ENCODE peak calls at places on chromosome 11, in six cellular contexts. O is lower lobe of right lung, F is thoracic aorta, E is ACHN, A is fibroblast of the aortic adventitia, Z is NAMALWA. L is an unnamed sample.

GRCh38 chr11:130124096-130124495 is 35.5 kb upstream of the ST14 start:
- DNase-seq in A (peak; percentile 94), F (peak; percentile 51), E (peak; percentile 72), O (peak; percentile 91), Z (no peak), L (no peak)

GRCh38 chr11:130068546-130068985 is 1.1 kb upstream of the APLP2 start:
- DNase-seq in F (no peak), Z (no peak), O (no peak), E (no peak), A (no peak), L (no peak)

GRCh38 chr11:16814410-16815046 is 76.1 kb downstream of the C11orf58 start:
- DNase-seq in A (no peak), Z (no peak), E (no peak), O (peak; percentile 50), F (no peak), L (no peak)

GRCh38 chr11:7668911-7669310 is 4.4 kb downstream of the CYB5R2 start:
- DNase-seq in F (no peak), E (no peak), A (peak; percentile 27), O (no peak), Z (no peak), L (no peak)

GRCh38 chr11:64156235-64157011 is 9.5 kb downstream of the MACROD1 start:
- DNase-seq in F (no peak), A (no peak), O (no peak), Z (no peak), E (no peak), L (no peak)

GRCh38 chr11:21514298-21514697 is 678.6 kb upstream of the ANO5 start:
- DNase-seq in Z (peak; percentile 13), A (no peak), E (peak; percentile 3), F (no peak), O (no peak), L (no peak)

GRCh38 chr11:17585911-17586695 is 39.0 kb downstream of the OTOG start:
- DNase-seq in Z (no peak), F (no peak), O (no peak), E (no peak), A (no peak), L (no peak)

GRCh38 chr11:611001-611996 is 4.5 kb downstream of the IRF7 start:
- DNase-seq in E (no peak), F (no peak), A (no peak), Z (no peak), O (no peak), L (no peak)

GRCh38 chr11:126561327-126561893 is 205.9 kb downstream of the ST3GAL4 start:
- DNase-seq in F (no peak), Z (peak; percentile 41), O (no peak), E (peak; percentile 44), A (peak; percentile 75), L (no peak)

GRCh38 chr11:117877120-117877784 is 794 bp upstream of the FXYD6 start:
- DNase-seq in E (no peak), A (no peak), F (no peak), O (no peak), Z (no peak), L (no peak)

GRCh38 chr11:70415176-70415575 is 16.8 kb downstream of the CTTN start:
- DNase-seq in A (peak; percentile 46), Z (no peak), E (no peak), O (no peak), F (no peak), L (no peak)

GRCh38 chr11:104120493-104121200 is 43.3 kb downstream of the PDGFD start:
- DNase-seq in A (no peak), Z (peak; percentile 6), E (peak; percentile 4), F (no peak), O (no peak), L (no peak)

GRCh38 chr11:115911656-115912055 is 407.4 kb upstream of the CADM1 start:
- DNase-seq in E (no peak), O (no peak), Z (no peak), A (no peak), F (no peak), L (no peak)

GRCh38 chr11:2949920-2950319 is 20.7 kb upstream of the PHLDA2 start:
- DNase-seq in Z (no peak), F (no peak), A (no peak), E (no peak), O (no peak), L (no peak)

GRCh38 chr11:34364102-34364501 is 6.3 kb upstream of the ABTB2 start:
- DNase-seq in O (no peak), F (no peak), Z (no peak), A (no peak), E (no peak), L (no peak)

GRCh38 chr11:88280673-88281316 is 56.7 kb downstream of the CTSC start:
- DNase-seq in E (no peak), F (no peak), O (no peak), Z (no peak), A (peak; percentile 81), L (no peak)

L was measured in GOT3.